ENCODE peak calls at places on chromosomes 3 and 15, in four cellular contexts. One of them, this sample, is unnamed.

GRCh38 chr15:64071931-64072765 is 21.5 kb downstream of the CIAO2A start:
- DNase-seq in upper lobe of left lung: no peak
- DNase-seq in hepatocyte: no peak
- DNase-seq in heart right ventricle: no peak
- DNase-seq in this sample: no peak

GRCh38 chr15:62068071-62068786 is 1.5 kb downstream of the C2CD4A start:
- DNase-seq in heart right ventricle: peak; percentile 61
- DNase-seq in upper lobe of left lung: peak; percentile 61
- DNase-seq in hepatocyte: peak; percentile 66
- DNase-seq in this sample: no peak

GRCh38 chr3:170033489-170033888 is 4.3 kb upstream of the GPR160 start:
- DNase-seq in upper lobe of left lung: peak; percentile 33
- DNase-seq in heart right ventricle: no peak
- DNase-seq in hepatocyte: no peak
- DNase-seq in this sample: no peak

GRCh38 chr3:65893631-65894030 is 145.1 kb downstream of the MAGI1 start:
- DNase-seq in heart right ventricle: no peak
- DNase-seq in hepatocyte: no peak
- DNase-seq in upper lobe of left lung: no peak
- DNase-seq in this sample: no peak

GRCh38 chr15:66912001-66912400 is 153.4 kb upstream of the SMAD3 start:
- DNase-seq in hepatocyte: no peak
- DNase-seq in heart right ventricle: no peak
- DNase-seq in upper lobe of left lung: no peak
- DNase-seq in this sample: no peak

GRCh38 chr15:68311464-68311835 is 33.9 kb downstream of the FEM1B start:
- DNase-seq in hepatocyte: no peak
- DNase-seq in heart right ventricle: no peak
- DNase-seq in upper lobe of left lung: no peak
- DNase-seq in this sample: peak; percentile 54

GRCh38 chr3:9247361-9248231 is 1.9 kb downstream of the SRGAP3 start:
- DNase-seq in heart right ventricle: no peak
- DNase-seq in upper lobe of left lung: no peak
- DNase-seq in hepatocyte: no peak
- DNase-seq in this sample: no peak

GRCh38 chr3:187264051-187264450 is 27.5 kb downstream of the MASP1 start:
- DNase-seq in hepatocyte: peak; percentile 60
- DNase-seq in heart right ventricle: no peak
- DNase-seq in upper lobe of left lung: no peak
- DNase-seq in this sample: no peak

GRCh38 chr15:39947401-39948197 is 13.7 kb downstream of the EIF2AK4 start:
- DNase-seq in upper lobe of left lung: no peak
- DNase-seq in hepatocyte: no peak
- DNase-seq in heart right ventricle: no peak
- DNase-seq in this sample: no peak

GRCh38 chr3:143974181-143974876 is 2.7 kb downstream of the DIPK2A start:
- DNase-seq in heart right ventricle: no peak
- DNase-seq in hepatocyte: no peak
- DNase-seq in upper lobe of left lung: no peak
- DNase-seq in this sample: no peak

GRCh38 chr15:51647128-51647562 is 24.6 kb upstream of the DMXL2 start:
- DNase-seq in hepatocyte: no peak
- DNase-seq in heart right ventricle: peak; percentile 24
- DNase-seq in upper lobe of left lung: peak; percentile 65
- DNase-seq in this sample: no peak

GRCh38 chr15:52085289-52085688 is 27.3 kb downstream of the BCL2L10 start:
- DNase-seq in hepatocyte: no peak
- DNase-seq in upper lobe of left lung: no peak
- DNase-seq in heart right ventricle: no peak
- DNase-seq in this sample: no peak

GRCh38 chr3:29239377-29239776 is 41.5 kb upstream of the RBMS3 start:
- DNase-seq in upper lobe of left lung: no peak
- DNase-seq in heart right ventricle: no peak
- DNase-seq in hepatocyte: no peak
- DNase-seq in this sample: no peak

DNA sequence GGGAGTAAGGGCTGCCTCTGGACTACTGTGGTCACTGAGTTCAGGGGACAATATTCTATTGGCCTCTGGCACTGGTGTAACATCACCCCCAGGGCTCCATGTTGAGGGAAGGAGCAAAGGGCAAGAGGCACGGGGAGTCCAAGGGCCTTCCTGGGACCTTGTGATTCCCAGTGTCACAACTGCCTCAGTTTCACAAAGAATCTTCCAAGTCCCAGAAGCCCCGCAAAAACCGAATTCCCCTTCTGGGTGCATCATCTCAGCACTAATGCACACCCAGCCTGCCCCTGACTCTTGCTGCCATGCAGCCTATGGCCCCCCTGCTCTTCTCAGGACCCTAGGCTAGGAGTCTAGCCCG is 5.5 kb downstream of the AMOTL2 start:
- DNase-seq in upper lobe of left lung: peak; percentile 14
- DNase-seq in hepatocyte: no peak
- DNase-seq in heart right ventricle: no peak
- DNase-seq in this sample: no peak
- H3K27ac ChIP-seq in upper lobe of left lung: peak overlapping the region; percentile 99
- H3K27ac ChIP-seq in hepatocyte: peak overlapping the region; percentile 44
- H3K27ac ChIP-seq in heart right ventricle: peak overlapping the region; percentile 100
- H3K27ac ChIP-seq in this sample: peak overlapping the region; percentile 42

GRCh38 chr15:76309561-76310330 is 1.5 kb downstream of the ETFA start:
- DNase-seq in heart right ventricle: no peak
- DNase-seq in upper lobe of left lung: no peak
- DNase-seq in hepatocyte: no peak
- DNase-seq in this sample: no peak
- H3K27ac ChIP-seq in heart right ventricle: peak overlapping the region; percentile 92
- H3K27ac ChIP-seq in upper lobe of left lung: no peak overlapping the region
- H3K27ac ChIP-seq in hepatocyte: peak overlapping the region; percentile 95
- H3K27ac ChIP-seq in this sample: no peak overlapping the region

GRCh38 chr15:81043568-81044301 is 43.0 kb downstream of the TLNRD1 start:
- DNase-seq in heart right ventricle: no peak
- DNase-seq in hepatocyte: no peak
- DNase-seq in upper lobe of left lung: no peak
- DNase-seq in this sample: no peak

GRCh38 chr15:81033508-81033907 is 32.8 kb downstream of the TLNRD1 start:
- DNase-seq in hepatocyte: no peak
- DNase-seq in heart right ventricle: no peak
- DNase-seq in upper lobe of left lung: no peak
- DNase-seq in this sample: no peak

GRCh38 chr15:81040757-81041156 is 40.0 kb downstream of the TLNRD1 start:
- DNase-seq in upper lobe of left lung: no peak
- DNase-seq in heart right ventricle: no peak
- DNase-seq in hepatocyte: no peak
- DNase-seq in this sample: no peak

GRCh38 chr15:81037952-81038743 is 37.4 kb downstream of the TLNRD1 start:
- DNase-seq in hepatocyte: no peak
- DNase-seq in upper lobe of left lung: no peak
- DNase-seq in heart right ventricle: no peak
- DNase-seq in this sample: no peak

GRCh38 chr15:81038975-81039607 is 38.4 kb downstream of the TLNRD1 start:
- DNase-seq in upper lobe of left lung: peak; percentile 50
- DNase-seq in hepatocyte: peak; percentile 49
- DNase-seq in heart right ventricle: no peak
- DNase-seq in this sample: no peak
- H3K27ac ChIP-seq in upper lobe of left lung: peak overlapping the region; percentile 64
- H3K27ac ChIP-seq in hepatocyte: peak overlapping the region; percentile 35
- H3K27ac ChIP-seq in heart right ventricle: peak overlapping the region; percentile 73
- H3K27ac ChIP-seq in this sample: no peak overlapping the region

GRCh38 chr3:124784686-124785382 is 54.6 kb downstream of the UMPS start:
- DNase-seq in upper lobe of left lung: no peak
- DNase-seq in heart right ventricle: no peak
- DNase-seq in hepatocyte: no peak
- DNase-seq in this sample: no peak
- H3K27ac ChIP-seq in upper lobe of left lung: no peak overlapping the region
- H3K27ac ChIP-seq in heart right ventricle: peak overlapping the region; percentile 80
- H3K27ac ChIP-seq in hepatocyte: no peak overlapping the region
- H3K27ac ChIP-seq in this sample: peak overlapping the region; percentile 7

GRCh38 chr3:48655586-48655985 is 7.1 kb downstream of the CELSR3 start:
- DNase-seq in upper lobe of left lung: peak; percentile 42
- DNase-seq in heart right ventricle: no peak
- DNase-seq in hepatocyte: no peak
- DNase-seq in this sample: no peak
- H3K27ac ChIP-seq in upper lobe of left lung: peak overlapping the region; percentile 84
- H3K27ac ChIP-seq in heart right ventricle: peak overlapping the region; percentile 65
- H3K27ac ChIP-seq in hepatocyte: no peak overlapping the region
- H3K27ac ChIP-seq in this sample: no peak overlapping the region

GRCh38 chr3:87436781-87437543 is 160.6 kb upstream of the POU1F1 start:
- DNase-seq in upper lobe of left lung: no peak
- DNase-seq in hepatocyte: no peak
- DNase-seq in heart right ventricle: no peak
- DNase-seq in this sample: no peak
- H3K27ac ChIP-seq in upper lobe of left lung: no peak overlapping the region
- H3K27ac ChIP-seq in hepatocyte: no peak overlapping the region
- H3K27ac ChIP-seq in heart right ventricle: no peak overlapping the region
- H3K27ac ChIP-seq in this sample: no peak overlapping the region

GRCh38 chr3:141243295-141243707 is 11.7 kb downstream of the PXYLP1 start:
- DNase-seq in hepatocyte: no peak
- DNase-seq in heart right ventricle: no peak
- DNase-seq in upper lobe of left lung: no peak
- DNase-seq in this sample: no peak

GRCh38 chr3:141241248-141242034 is 9.8 kb downstream of the PXYLP1 start:
- DNase-seq in upper lobe of left lung: no peak
- DNase-seq in hepatocyte: no peak
- DNase-seq in heart right ventricle: peak; percentile 57
- DNase-seq in this sample: no peak

GRCh38 chr3:141240290-141241247 is 8.9 kb downstream of the PXYLP1 start:
- DNase-seq in upper lobe of left lung: no peak
- DNase-seq in heart right ventricle: no peak
- DNase-seq in hepatocyte: no peak
- DNase-seq in this sample: no peak

GRCh38 chr3:141242035-141242721 is 10.6 kb downstream of the PXYLP1 start:
- DNase-seq in upper lobe of left lung: no peak
- DNase-seq in hepatocyte: no peak
- DNase-seq in heart right ventricle: no peak
- DNase-seq in this sample: no peak

DNA sequence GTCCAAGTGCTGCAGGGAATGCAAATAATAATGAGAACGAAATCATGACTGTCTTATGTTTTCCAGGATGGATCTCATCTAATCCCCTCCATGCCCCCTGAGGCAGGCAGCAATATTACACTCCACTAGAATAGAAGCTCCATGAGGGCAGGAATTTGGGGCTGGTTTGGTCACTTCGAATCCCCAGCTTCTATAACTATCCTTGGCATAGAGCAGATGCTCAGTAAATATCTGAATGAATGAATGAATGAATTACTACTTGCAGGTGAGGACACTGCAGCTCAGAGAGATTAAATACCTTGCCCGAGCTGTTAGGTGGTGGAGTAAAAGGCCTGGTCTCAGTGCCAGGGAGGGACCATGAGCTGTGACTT is 11.1 kb downstream of the PXYLP1 start:
- DNase-seq in heart right ventricle: no peak
- DNase-seq in hepatocyte: no peak
- DNase-seq in upper lobe of left lung: no peak
- DNase-seq in this sample: no peak
- H3K27ac ChIP-seq in heart right ventricle: peak overlapping the region; percentile 85
- H3K27ac ChIP-seq in hepatocyte: no peak overlapping the region
- H3K27ac ChIP-seq in upper lobe of left lung: no peak overlapping the region
- H3K27ac ChIP-seq in this sample: no peak overlapping the region

GRCh38 chr3:112633757-112634156 is 7.2 kb downstream of the CCDC80 start:
- DNase-seq in heart right ventricle: no peak
- DNase-seq in upper lobe of left lung: no peak
- DNase-seq in hepatocyte: peak; percentile 33
- DNase-seq in this sample: no peak
- H3K27ac ChIP-seq in heart right ventricle: peak overlapping the region; percentile 90
- H3K27ac ChIP-seq in upper lobe of left lung: no peak overlapping the region
- H3K27ac ChIP-seq in hepatocyte: peak overlapping the region; percentile 85
- H3K27ac ChIP-seq in this sample: peak overlapping the region; percentile 52

DNA sequence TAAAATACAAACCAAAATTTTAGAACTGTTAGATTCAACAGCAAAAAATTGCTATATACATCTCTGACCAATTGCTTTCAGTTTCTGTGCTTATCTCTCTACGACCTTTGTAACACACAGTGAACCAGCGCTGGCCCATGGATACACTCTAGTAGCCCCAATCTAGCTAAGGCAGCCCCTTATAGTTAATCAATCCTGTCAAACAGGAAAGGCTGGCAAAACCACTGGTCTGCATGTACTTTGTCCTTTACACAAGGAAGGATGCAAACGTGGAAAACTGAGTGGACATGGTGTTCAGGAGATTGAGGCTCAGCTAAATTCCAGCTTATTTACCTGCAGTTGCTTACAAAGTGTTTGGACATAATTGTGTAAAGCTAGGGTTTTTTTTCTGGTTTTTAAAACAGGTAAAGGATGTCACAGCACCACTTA is 25.9 kb downstream of the ADGRG7 start:
- DNase-seq in heart right ventricle: no peak
- DNase-seq in hepatocyte: peak; percentile 78
- DNase-seq in upper lobe of left lung: no peak
- DNase-seq in this sample: no peak
- H3K27ac ChIP-seq in heart right ventricle: no peak overlapping the region
- H3K27ac ChIP-seq in hepatocyte: peak overlapping the region; percentile 80
- H3K27ac ChIP-seq in upper lobe of left lung: no peak overlapping the region
- H3K27ac ChIP-seq in this sample: no peak overlapping the region

This sample was measured in suprapubic skin.